ENCODE peak calls at places on chromosomes 12 and 14, in five cellular contexts. E, H, V, C and X are unnamed samples.

GRCh38 chr14:66105819-66106218 is 380.4 kb upstream of the CCDC196 start:
- DNase-seq in E (no peak), H (no peak), V (no peak), C (no peak), X (no peak)

GRCh38 chr14:30980980-30981379 is 44.5 kb upstream of the AP4S1 start:
- DNase-seq in E (no peak), H (no peak), V (no peak), C (no peak), X (no peak)

GRCh38 chr12:14111230-14111865 is 129.9 kb upstream of the GRIN2B start:
- DNase-seq in E (peak), H (no peak), V (no peak), C (no peak), X (no peak)

GRCh38 chr14:68568907-68569545 is 223.8 kb downstream of the ZFP36L1 start:
- DNase-seq in E (no peak), H (no peak), V (no peak), C (no peak), X (no peak)

GRCh38 chr12:91921555-91921954 is 224.1 kb downstream of the BTG1 start:
- DNase-seq in E (peak), H (no peak), V (no peak), C (no peak), X (no peak)

GRCh38 chr14:51419685-51420084 is 179.6 kb downstream of the TMX1 start:
- DNase-seq in E (no peak), H (no peak), V (no peak), C (no peak), X (no peak)

GRCh38 chr14:55781046-55781445 is 201.0 kb downstream of the KTN1 start:
- DNase-seq in E (no peak), H (no peak), V (no peak), C (no peak), X (no peak)

GRCh38 chr14:64804754-64805260 is 74.9 kb downstream of the SPTB start:
- DNase-seq in E (no peak), H (no peak), V (no peak), C (no peak), X (no peak)

GRCh38 chr14:61644834-61645233 is 50.5 kb upstream of the HIF1A start:
- DNase-seq in E (peak), H (no peak), V (no peak), C (no peak), X (no peak)

GRCh38 chr12:65586796-65587195 is 237.5 kb upstream of the HMGA2 start:
- DNase-seq in E (no peak), H (no peak), V (no peak), C (no peak), X (no peak)

GRCh38 chr12:115572440-115572839 is 705.1 kb downstream of the MED13L start:
- DNase-seq in E (no peak), H (no peak), V (no peak), C (no peak), X (no peak)

GRCh38 chr14:56150018-56150417 is 31.8 kb downstream of the PELI2 start:
- DNase-seq in E (no peak), H (no peak), V (no peak), C (no peak), X (no peak)

GRCh38 chr12:96398422-96399080 is 1.7 kb downstream of the CDK17 start:
- DNase-seq in E (no peak), H (no peak), V (no peak), C (no peak), X (no peak)

GRCh38 chr12:79685068-79685467 is 5.7 kb downstream of the PAWR start:
- DNase-seq in E (no peak), H (no peak), V (no peak), C (no peak), X (no peak)

GRCh38 chr14:63134801-63135200 is 69.4 kb upstream of the RHOJ start:
- DNase-seq in E (peak), H (no peak), V (no peak), C (no peak), X (no peak)

GRCh38 chr14:69629225-69630127 is 18.1 kb downstream of the SUSD6 start:
- DNase-seq in E (no peak), H (no peak), V (no peak), C (no peak), X (no peak)

GRCh38 chr12:101685121-101685520 is 12.3 kb upstream of the CHPT1 start:
- DNase-seq in E (no peak), H (no peak), V (no peak), C (no peak), X (no peak)

GRCh38 chr12:22130671-22131070 is 84.7 kb downstream of the CMAS start:
- DNase-seq in E (no peak), H (no peak), V (no peak), C (no peak), X (no peak)

GRCh38 chr14:68637106-68638021 is 155.5 kb downstream of the ZFP36L1 start:
- DNase-seq in E (no peak), H (no peak), V (no peak), C (no peak), X (no peak)

GRCh38 chr14:22982013-22982476 is 306 bp downstream of the AJUBA start:
- DNase-seq in E (no peak), H (no peak), V (no peak), C (no peak), X (no peak)

GRCh38 chr12:20372326-20373097 is 4.2 kb downstream of the PDE3A start:
- DNase-seq in E (no peak), H (no peak), V (no peak), C (no peak), X (no peak)